ENCODE peak calls at places on chromosomes 5 and 9, in six cellular contexts. W is hepatocyte; H is CD8-positive, alpha-beta memory T cell; V is endodermal cell; S is CD4-positive, alpha-beta T cell; M is HCT116. D is an unnamed sample.

GRCh38 chr5:159409801-159410200 is 79.5 kb upstream of the IL12B start:
- DNase-seq in H (no peak), M (no peak), V (no peak), S (no peak), W (no peak), D (no peak)

GRCh38 chr5:41852293-41852692 is 17.9 kb downstream of the OXCT1 start:
- DNase-seq in H (no peak), M (no peak), S (no peak), V (no peak), W (no peak), D (no peak)

GRCh38 chr5:163595851-163596399 is 90.5 kb downstream of the MAT2B start:
- DNase-seq in V (no peak), H (no peak), W (no peak), S (no peak), M (no peak), D (no peak)

GRCh38 chr9:122228906-122229837 is at the start of gene LHX6:
- DNase-seq in W (no peak), S (no peak), H (no peak), M (no peak), V (peak; percentile 66), D (no peak)

GRCh38 chr5:166369326-166369725 is 1922.1 kb upstream of the WWC1 start:
- DNase-seq in V (no peak), S (no peak), H (no peak), W (no peak), M (no peak), D (no peak)

GRCh38 chr9:94681508-94681907 is 42.2 kb upstream of the FBP1 start:
- DNase-seq in M (peak; percentile 54), S (peak; percentile 47), V (peak; percentile 86), H (peak; percentile 62), W (peak; percentile 85), D (peak; percentile 44)

GRCh38 chr5:155983954-155984353 is 343.0 kb upstream of the SGCD start:
- DNase-seq in H (no peak), V (no peak), S (no peak), W (no peak), M (no peak), D (no peak)

GRCh38 chr9:134481762-134482161 is 155.5 kb downstream of the RXRA start:
- DNase-seq in V (no peak), H (no peak), W (no peak), M (no peak), S (no peak), D (no peak)

GRCh38 chr9:134707031-134707680 is 65.6 kb downstream of the COL5A1 start:
- DNase-seq in M (no peak), H (no peak), W (peak; percentile 92), V (no peak), S (no peak), D (no peak)

GRCh38 chr9:103281126-103281525 is 286.0 kb downstream of the CYLC2 start:
- DNase-seq in V (no peak), M (no peak), H (no peak), S (no peak), W (no peak), D (no peak)

DNA sequence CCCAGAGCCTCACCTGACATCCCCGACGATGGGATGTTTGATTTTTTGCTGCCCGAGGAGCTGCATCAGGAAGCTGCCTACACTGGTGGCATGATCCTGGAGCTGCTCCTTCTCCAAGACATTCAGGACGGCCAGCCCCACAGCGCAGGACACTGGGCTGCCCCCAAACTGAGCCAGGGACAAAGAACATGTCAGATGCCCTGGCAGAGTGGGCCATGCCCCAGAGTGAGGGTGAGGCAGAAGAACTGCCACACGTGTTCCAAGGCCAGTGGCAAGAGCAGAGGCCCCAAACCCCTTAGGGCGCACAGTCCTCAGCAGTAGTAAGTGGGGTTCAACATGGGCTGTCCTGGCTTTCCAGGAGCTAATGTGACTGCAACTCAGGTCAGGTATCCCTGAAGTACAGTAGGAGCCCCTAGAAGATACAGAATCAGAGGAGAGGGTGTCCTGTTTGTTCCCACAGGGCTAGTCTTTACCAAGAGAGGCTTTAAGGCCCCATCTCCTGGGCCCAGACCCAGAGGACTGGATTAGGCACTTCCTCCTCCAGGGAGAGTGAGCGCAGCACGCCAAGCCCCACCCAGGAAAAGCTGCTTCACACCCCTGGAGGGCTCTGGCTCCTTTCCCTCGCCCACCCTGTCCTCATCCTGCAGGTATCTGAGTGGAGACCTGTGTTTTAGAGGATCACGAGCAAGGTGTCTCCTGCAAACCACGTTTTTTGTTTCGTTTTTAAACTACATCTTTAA is 11.1 kb downstream of the HNRNPAB start:
- DNase-seq in W (no peak), S (no peak), H (no peak), M (no peak), V (peak; percentile 55), D (no peak)
- H3K27ac ChIP-seq in W (no peak overlapping the region), S (no peak overlapping the region), H (no peak overlapping the region), M (no peak overlapping the region), V (no peak overlapping the region), D (no peak overlapping the region)

DNA sequence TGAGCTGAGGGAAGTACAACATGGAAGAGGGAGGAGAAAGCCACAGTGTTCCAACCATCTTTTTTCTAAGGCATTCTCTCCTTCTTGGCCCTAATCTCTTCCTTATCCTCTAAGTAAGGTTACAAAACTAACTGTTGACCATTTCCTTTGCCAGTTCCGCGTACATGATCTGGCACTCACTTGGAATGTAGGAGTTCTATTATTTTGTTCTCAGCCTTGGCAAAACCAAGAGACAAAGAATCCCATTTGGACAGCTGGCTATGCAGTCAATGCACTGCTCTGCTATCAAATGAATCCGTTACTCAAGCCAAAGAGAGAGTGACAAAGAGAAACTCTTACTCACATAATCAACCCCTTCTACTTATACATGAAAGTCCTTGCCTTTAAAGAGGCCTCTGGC is 410.3 kb downstream of the DTWD2 start:
- DNase-seq in V (no peak), M (no peak), H (no peak), W (no peak), S (no peak), D (no peak)
- H3K27ac ChIP-seq in V (no peak overlapping the region), M (no peak overlapping the region), H (no peak overlapping the region), W (no peak overlapping the region), S (no peak overlapping the region), D (no peak overlapping the region)

DNA sequence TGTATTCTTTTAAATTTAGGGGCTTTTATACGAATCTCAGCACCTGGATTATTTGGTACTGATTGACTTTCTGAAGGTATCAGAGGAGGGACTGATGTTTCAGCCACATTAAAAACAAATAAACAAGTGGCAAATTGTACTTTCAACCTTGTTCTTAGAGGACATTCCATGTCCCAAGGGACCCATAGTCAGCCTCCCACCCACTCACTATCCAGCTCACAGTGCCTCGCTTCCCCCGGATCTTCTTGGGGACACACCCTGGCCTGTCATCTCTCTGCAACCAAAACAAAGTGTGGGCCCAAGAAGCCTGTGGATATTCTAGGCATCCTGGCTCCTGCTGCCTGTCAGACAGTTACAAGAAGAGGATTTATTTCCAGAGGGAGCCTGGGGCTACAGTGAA is 8.8 kb upstream of the BOD1 start:
- DNase-seq in W (no peak), H (no peak), V (no peak), M (no peak), S (no peak), D (no peak)
- H3K27ac ChIP-seq in W (no peak overlapping the region), H (no peak overlapping the region), V (no peak overlapping the region), M (no peak overlapping the region), S (no peak overlapping the region), D (no peak overlapping the region)

DNA sequence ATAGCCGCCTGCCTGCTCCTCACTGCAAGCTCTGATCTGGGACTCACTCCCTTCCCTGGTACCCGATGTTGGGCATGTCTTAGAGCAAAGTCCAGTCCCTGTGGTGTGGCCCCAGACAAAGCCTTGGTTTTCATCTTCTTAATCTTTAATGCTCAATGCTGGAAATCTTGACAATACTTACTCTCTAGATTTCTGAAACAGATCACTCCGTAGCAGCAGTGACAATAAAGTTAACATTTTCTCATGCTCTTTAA is 260.2 kb upstream of the IRX2 start:
- DNase-seq in V (no peak), W (no peak), H (no peak), S (no peak), M (no peak), D (no peak)
- H3K27ac ChIP-seq in V (no peak overlapping the region), W (no peak overlapping the region), H (no peak overlapping the region), S (no peak overlapping the region), M (no peak overlapping the region), D (no peak overlapping the region)